ENCODE peak calls at places on chromosome 17, in six cellular contexts. One of them, this sample, is unnamed. For H3K4me1, the result is how much of the 10 kb centered on the place peaks cover.

GRCh38 chr17:45276031-45276430 is 14.1 kb upstream of the SPATA32 start:
- DNase-seq in H9: no peak
- DNase-seq in hepatocyte: no peak
- DNase-seq in HCT116: no peak
- DNase-seq in MM.1S: no peak
- DNase-seq in GM12878: no peak
- DNase-seq in this sample: no peak

GRCh38 chr17:28760987-28761562 is 17.3 kb downstream of the TRAF4 start:
- DNase-seq in H9: peak
- DNase-seq in hepatocyte: no peak
- DNase-seq in HCT116: no peak
- DNase-seq in MM.1S: no peak
- DNase-seq in GM12878: no peak
- DNase-seq in this sample: peak

GRCh38 chr17:56289321-56289720 is 136.0 kb downstream of the ANKFN1 start:
- DNase-seq in H9: no peak
- DNase-seq in hepatocyte: no peak
- DNase-seq in HCT116: no peak
- DNase-seq in MM.1S: no peak
- DNase-seq in GM12878: no peak
- DNase-seq in this sample: no peak

GRCh38 chr17:50865060-50865867 is 890 bp downstream of the TOB1 start:
- DNase-seq in H9: peak
- DNase-seq in hepatocyte: peak
- DNase-seq in HCT116: peak
- DNase-seq in MM.1S: peak
- DNase-seq in GM12878: no peak
- DNase-seq in this sample: peak

GRCh38 chr17:74344658-74345057 is 17.0 kb downstream of the BTBD17 start:
- DNase-seq in H9: no peak
- DNase-seq in hepatocyte: no peak
- DNase-seq in HCT116: no peak
- DNase-seq in MM.1S: no peak
- DNase-seq in GM12878: no peak
- DNase-seq in this sample: no peak

GRCh38 chr17:9240659-9241370 is 219.5 kb downstream of the NTN1 start:
- DNase-seq in H9: peak
- DNase-seq in hepatocyte: peak
- DNase-seq in HCT116: no peak
- DNase-seq in MM.1S: no peak
- DNase-seq in GM12878: no peak
- DNase-seq in this sample: no peak

GRCh38 chr17:193841-194806 is 12.7 kb upstream of the DOC2B start:
- DNase-seq in H9: no peak
- DNase-seq in hepatocyte: peak
- DNase-seq in HCT116: no peak
- DNase-seq in MM.1S: no peak
- DNase-seq in GM12878: no peak
- DNase-seq in this sample: no peak

GRCh38 chr17:7041607-7042506 is 2.0 kb downstream of the SLC16A11 start:
- DNase-seq in H9: peak
- DNase-seq in hepatocyte: peak
- DNase-seq in HCT116: no peak
- DNase-seq in MM.1S: peak
- DNase-seq in GM12878: no peak
- DNase-seq in this sample: no peak

GRCh38 chr17:60442271-60443201 is 20.2 kb downstream of the CHCT1 start:
- DNase-seq in H9: no peak
- DNase-seq in hepatocyte: no peak
- DNase-seq in HCT116: no peak
- DNase-seq in MM.1S: no peak
- DNase-seq in GM12878: no peak
- DNase-seq in this sample: no peak

GRCh38 chr17:31327534-31328526 is 6.4 kb upstream of the EVI2A start:
- DNase-seq in H9: no peak
- DNase-seq in hepatocyte: no peak
- DNase-seq in HCT116: no peak
- DNase-seq in MM.1S: no peak
- DNase-seq in GM12878: no peak
- DNase-seq in this sample: no peak

GRCh38 chr17:28059675-28060074 is 17.2 kb downstream of the NLK start:
- DNase-seq in H9: no peak
- DNase-seq in hepatocyte: no peak
- DNase-seq in HCT116: no peak
- DNase-seq in MM.1S: no peak
- DNase-seq in GM12878: no peak
- DNase-seq in this sample: no peak

GRCh38 chr17:45325810-45326209 is 9.0 kb upstream of the MAP3K14 start:
- DNase-seq in H9: peak
- DNase-seq in hepatocyte: no peak
- DNase-seq in HCT116: no peak
- DNase-seq in MM.1S: no peak
- DNase-seq in GM12878: no peak
- DNase-seq in this sample: no peak

GRCh38 chr17:82963104-82963950 is 116.1 kb upstream of the METRNL start:
- DNase-seq in H9: peak
- DNase-seq in hepatocyte: peak
- DNase-seq in HCT116: no peak
- DNase-seq in MM.1S: no peak
- DNase-seq in GM12878: no peak
- DNase-seq in this sample: peak

GRCh38 chr17:57935833-57936807 is 19.1 kb downstream of the CUEDC1 start:
- DNase-seq in H9: peak
- DNase-seq in hepatocyte: no peak
- DNase-seq in HCT116: no peak
- DNase-seq in MM.1S: no peak
- DNase-seq in GM12878: no peak
- DNase-seq in this sample: peak

GRCh38 chr17:61805399-61805798 is 57.9 kb downstream of the BRIP1 start:
- DNase-seq in H9: no peak
- DNase-seq in hepatocyte: no peak
- DNase-seq in HCT116: peak
- DNase-seq in MM.1S: no peak
- DNase-seq in GM12878: no peak
- DNase-seq in this sample: no peak

GRCh38 chr17:8001976-8002645 is at the start of gene GUCY2D:
- DNase-seq in H9: peak
- DNase-seq in hepatocyte: no peak
- DNase-seq in HCT116: no peak
- DNase-seq in MM.1S: peak
- DNase-seq in GM12878: no peak
- DNase-seq in this sample: no peak

GRCh38 chr17:15279011-15279477 is 13.9 kb upstream of the PMP22 start:
- DNase-seq in H9: no peak
- DNase-seq in hepatocyte: peak
- DNase-seq in HCT116: no peak
- DNase-seq in MM.1S: no peak
- DNase-seq in GM12878: no peak
- DNase-seq in this sample: peak

GRCh38 chr17:12254460-12254859 is 233.8 kb downstream of the MAP2K4 start:
- DNase-seq in H9: no peak
- DNase-seq in hepatocyte: no peak
- DNase-seq in HCT116: no peak
- DNase-seq in MM.1S: no peak
- DNase-seq in GM12878: no peak
- DNase-seq in this sample: no peak

GRCh38 chr17:43363181-43363925 is 35.4 kb upstream of the ARL4D start:
- DNase-seq in H9: no peak
- DNase-seq in hepatocyte: no peak
- DNase-seq in HCT116: no peak
- DNase-seq in MM.1S: no peak
- DNase-seq in GM12878: no peak
- DNase-seq in this sample: no peak

GRCh38 chr17:1372618-1373017 is 27.4 kb downstream of the YWHAE start:
- DNase-seq in H9: no peak
- DNase-seq in hepatocyte: no peak
- DNase-seq in HCT116: no peak
- DNase-seq in MM.1S: no peak
- DNase-seq in GM12878: no peak
- DNase-seq in this sample: no peak

GRCh38 chr17:72985882-72986720 is 106.4 kb downstream of the SLC39A11 start:
- DNase-seq in H9: peak
- DNase-seq in hepatocyte: peak
- DNase-seq in HCT116: peak
- DNase-seq in MM.1S: peak
- DNase-seq in GM12878: peak
- DNase-seq in this sample: no peak

GRCh38 chr17:19327039-19327776 is 35.3 kb downstream of the B9D1 start:
- DNase-seq in H9: no peak
- DNase-seq in hepatocyte: no peak
- DNase-seq in HCT116: peak
- DNase-seq in MM.1S: no peak
- DNase-seq in GM12878: no peak
- DNase-seq in this sample: peak

GRCh38 chr17:71899317-71899716 is 221.5 kb upstream of the SOX9 start:
- DNase-seq in H9: no peak
- DNase-seq in hepatocyte: no peak
- DNase-seq in HCT116: no peak
- DNase-seq in MM.1S: no peak
- DNase-seq in GM12878: no peak
- DNase-seq in this sample: peak

GRCh38 chr17:50130778-50131317 is 888 bp upstream of the SAMD14 start:
- DNase-seq in H9: peak
- DNase-seq in hepatocyte: no peak
- DNase-seq in HCT116: no peak
- DNase-seq in MM.1S: no peak
- DNase-seq in GM12878: no peak
- DNase-seq in this sample: no peak

GRCh38 chr17:74978240-74978639 is 5.7 kb upstream of the HID1 start:
- DNase-seq in H9: no peak
- DNase-seq in hepatocyte: no peak
- DNase-seq in HCT116: no peak
- DNase-seq in MM.1S: no peak
- DNase-seq in GM12878: no peak
- DNase-seq in this sample: no peak

GRCh38 chr17:27581016-27581415 is 50.0 kb upstream of the LGALS9 start:
- DNase-seq in H9: no peak
- DNase-seq in hepatocyte: no peak
- DNase-seq in HCT116: no peak
- DNase-seq in MM.1S: no peak
- DNase-seq in GM12878: no peak
- DNase-seq in this sample: no peak

GRCh38 chr17:47670064-47670463 is 20.3 kb downstream of the KPNB1 start:
- DNase-seq in H9: no peak
- DNase-seq in hepatocyte: no peak
- DNase-seq in HCT116: no peak
- DNase-seq in MM.1S: no peak
- DNase-seq in GM12878: no peak
- DNase-seq in this sample: no peak

GRCh38 chr17:17416007-17416399 is 60.8 kb upstream of the MED9 start:
- DNase-seq in H9: peak
- DNase-seq in hepatocyte: peak
- DNase-seq in HCT116: peak
- DNase-seq in MM.1S: peak
- DNase-seq in GM12878: peak
- DNase-seq in this sample: peak

GRCh38 chr17:17994271-17994670 is 21.6 kb downstream of the DRC3 start:
- DNase-seq in H9: peak
- DNase-seq in hepatocyte: peak
- DNase-seq in HCT116: peak
- DNase-seq in MM.1S: no peak
- DNase-seq in GM12878: no peak
- DNase-seq in this sample: no peak

GRCh38 chr17:68190495-68190894 is 57.3 kb upstream of the AMZ2 start:
- DNase-seq in H9: no peak
- DNase-seq in hepatocyte: no peak
- DNase-seq in HCT116: no peak
- DNase-seq in MM.1S: no peak
- DNase-seq in GM12878: no peak
- DNase-seq in this sample: no peak
- H3K4me2 ChIP-seq in H9: no peak
- H3K4me2 ChIP-seq in hepatocyte: no peak
- H3K4me2 ChIP-seq in HCT116: no peak
- H3K4me2 ChIP-seq in MM.1S: no peak
- H3K4me2 ChIP-seq in GM12878: no peak
- H3K4me2 ChIP-seq in this sample: no peak

GRCh38 chr17:39872700-39873099 is 4.7 kb downstream of the ZPBP2 start:
- DNase-seq in H9: no peak
- DNase-seq in hepatocyte: no peak
- DNase-seq in HCT116: no peak
- DNase-seq in MM.1S: peak
- DNase-seq in GM12878: no peak
- DNase-seq in this sample: no peak
- TF ChIP-seq CTCF in H9: no peak
- TF ChIP-seq CTCF in hepatocyte: no peak
- TF ChIP-seq CTCF in HCT116: peak
- TF ChIP-seq CTCF in MM.1S: peak
- TF ChIP-seq CTCF in GM12878: peak
- TF ChIP-seq CTCF in this sample: no peak

GRCh38 chr17:75981019-75981615 is 2.1 kb downstream of the TEN1 start:
- DNase-seq in H9: no peak
- DNase-seq in hepatocyte: no peak
- DNase-seq in HCT116: no peak
- DNase-seq in MM.1S: no peak
- DNase-seq in GM12878: no peak
- DNase-seq in this sample: no peak

GRCh38 chr17:75979705-75980187 is 706 bp downstream of the TEN1 start:
- DNase-seq in H9: no peak
- DNase-seq in hepatocyte: no peak
- DNase-seq in HCT116: no peak
- DNase-seq in MM.1S: no peak
- DNase-seq in GM12878: no peak
- DNase-seq in this sample: no peak

GRCh38 chr17:75980188-75981018 is 1.4 kb downstream of the TEN1 start:
- DNase-seq in H9: no peak
- DNase-seq in hepatocyte: no peak
- DNase-seq in HCT116: no peak
- DNase-seq in MM.1S: no peak
- DNase-seq in GM12878: no peak
- DNase-seq in this sample: no peak

GRCh38 chr17:75985986-75986385 is 6.9 kb downstream of the TEN1 start:
- DNase-seq in H9: no peak
- DNase-seq in hepatocyte: no peak
- DNase-seq in HCT116: no peak
- DNase-seq in MM.1S: no peak
- DNase-seq in GM12878: no peak
- DNase-seq in this sample: no peak

GRCh38 chr17:75983501-75984181 is 4.6 kb downstream of the TEN1 start:
- DNase-seq in H9: peak
- DNase-seq in hepatocyte: no peak
- DNase-seq in HCT116: no peak
- DNase-seq in MM.1S: no peak
- DNase-seq in GM12878: no peak
- DNase-seq in this sample: peak
- H3K4me1 ChIP-seq in H9: under half
- H3K4me1 ChIP-seq in hepatocyte: under half
- H3K4me1 ChIP-seq in HCT116: under half
- H3K4me1 ChIP-seq in MM.1S: under half
- H3K4me1 ChIP-seq in GM12878: under half
- H3K4me1 ChIP-seq in this sample: half or more

DNA sequence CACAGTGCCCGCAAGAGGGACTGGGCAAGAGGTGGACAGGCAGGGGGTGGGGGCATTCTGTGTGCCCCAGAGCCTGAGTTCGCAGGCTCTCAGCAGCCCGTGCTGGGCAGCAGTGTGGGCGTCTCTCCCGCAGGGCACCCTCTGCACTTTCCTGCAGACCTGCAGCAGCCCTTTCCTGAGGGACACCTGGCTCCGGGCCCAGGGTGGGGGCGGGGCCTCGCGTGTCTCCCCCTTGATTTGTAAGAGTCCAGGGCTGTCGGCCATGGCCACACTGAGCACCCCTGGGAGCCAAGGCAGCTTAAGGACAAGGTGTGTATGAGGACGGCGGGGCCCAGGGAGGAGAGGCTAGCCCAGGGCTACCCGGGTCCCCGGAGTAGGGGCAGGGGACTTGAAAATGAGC is 33.4 kb upstream of the SLC38A10 start:
- DNase-seq in H9: no peak
- DNase-seq in hepatocyte: no peak
- DNase-seq in HCT116: no peak
- DNase-seq in MM.1S: no peak
- DNase-seq in GM12878: no peak
- DNase-seq in this sample: no peak
- H3K4me2 ChIP-seq in H9: no peak
- H3K4me2 ChIP-seq in hepatocyte: peak
- H3K4me2 ChIP-seq in HCT116: peak
- H3K4me2 ChIP-seq in MM.1S: no peak
- H3K4me2 ChIP-seq in GM12878: no peak
- H3K4me2 ChIP-seq in this sample: peak

This sample was measured in PC-9.